ENCODE peak calls at places on chromosome 11, in seven cellular contexts. One of them, this sample, is unnamed.

GRCh38 chr11:118882489-118882888 is 1.2 kb upstream of the CXCR5 start:
- DNase-seq in DMS153: no peak
- DNase-seq in naive B cell: no peak
- DNase-seq in activated T-helper 1 cell treated with anti-CD3 and anti-CD28 coated beads, Interleukin-12 subunit alpha, Interleukin-12 subunit beta, Interleukin-2, Interleukin-4 antibody, amounts not matched to agents 30 ng/mL and 10 ng/mL and 1 ng/mL, durations not matched to agents 14 hours and 24 hours and 36 hours: no peak
- DNase-seq in amygdala: no peak
- DNase-seq in ACHN: no peak
- DNase-seq in activated CD4-positive, alpha-beta T cell treated with anti-CD3 and anti-CD28 coated beads, Interleukin-2, amount 10 ng/mL, durations not matched to agents 7 days and 5 days: no peak
- DNase-seq in this sample: no peak

GRCh38 chr11:131858495-131858894 is 488.1 kb downstream of the NTM start:
- DNase-seq in DMS153: no peak
- DNase-seq in naive B cell: no peak
- DNase-seq in activated T-helper 1 cell treated with anti-CD3 and anti-CD28 coated beads, Interleukin-12 subunit alpha, Interleukin-12 subunit beta, Interleukin-2, Interleukin-4 antibody, amounts not matched to agents 30 ng/mL and 10 ng/mL and 1 ng/mL, durations not matched to agents 14 hours and 24 hours and 36 hours: no peak
- DNase-seq in amygdala: no peak
- DNase-seq in ACHN: no peak
- DNase-seq in activated CD4-positive, alpha-beta T cell treated with anti-CD3 and anti-CD28 coated beads, Interleukin-2, amount 10 ng/mL, durations not matched to agents 7 days and 5 days: no peak
- DNase-seq in this sample: no peak

GRCh38 chr11:68798221-68798813 is 43.4 kb downstream of the CPT1A start:
- DNase-seq in DMS153: no peak
- DNase-seq in naive B cell: peak; percentile 15
- DNase-seq in activated T-helper 1 cell treated with anti-CD3 and anti-CD28 coated beads, Interleukin-12 subunit alpha, Interleukin-12 subunit beta, Interleukin-2, Interleukin-4 antibody, amounts not matched to agents 30 ng/mL and 10 ng/mL and 1 ng/mL, durations not matched to agents 14 hours and 24 hours and 36 hours: peak; percentile 6
- DNase-seq in amygdala: no peak
- DNase-seq in ACHN: peak; percentile 5
- DNase-seq in activated CD4-positive, alpha-beta T cell treated with anti-CD3 and anti-CD28 coated beads, Interleukin-2, amount 10 ng/mL, durations not matched to agents 7 days and 5 days: peak; percentile 39
- DNase-seq in this sample: peak; percentile 39

GRCh38 chr11:8908099-8908498 is 2.9 kb upstream of the AKIP1 start:
- DNase-seq in DMS153: no peak
- DNase-seq in naive B cell: no peak
- DNase-seq in activated T-helper 1 cell treated with anti-CD3 and anti-CD28 coated beads, Interleukin-12 subunit alpha, Interleukin-12 subunit beta, Interleukin-2, Interleukin-4 antibody, amounts not matched to agents 30 ng/mL and 10 ng/mL and 1 ng/mL, durations not matched to agents 14 hours and 24 hours and 36 hours: no peak
- DNase-seq in amygdala: no peak
- DNase-seq in ACHN: no peak
- DNase-seq in activated CD4-positive, alpha-beta T cell treated with anti-CD3 and anti-CD28 coated beads, Interleukin-2, amount 10 ng/mL, durations not matched to agents 7 days and 5 days: no peak
- DNase-seq in this sample: no peak

GRCh38 chr11:43214471-43214870 is 97.3 kb upstream of the API5 start:
- DNase-seq in DMS153: no peak
- DNase-seq in naive B cell: no peak
- DNase-seq in activated T-helper 1 cell treated with anti-CD3 and anti-CD28 coated beads, Interleukin-12 subunit alpha, Interleukin-12 subunit beta, Interleukin-2, Interleukin-4 antibody, amounts not matched to agents 30 ng/mL and 10 ng/mL and 1 ng/mL, durations not matched to agents 14 hours and 24 hours and 36 hours: no peak
- DNase-seq in amygdala: no peak
- DNase-seq in ACHN: no peak
- DNase-seq in activated CD4-positive, alpha-beta T cell treated with anti-CD3 and anti-CD28 coated beads, Interleukin-2, amount 10 ng/mL, durations not matched to agents 7 days and 5 days: no peak
- DNase-seq in this sample: no peak

GRCh38 chr11:28245131-28245530 is 136.9 kb downstream of the METTL15 start:
- DNase-seq in DMS153: no peak
- DNase-seq in naive B cell: no peak
- DNase-seq in activated T-helper 1 cell treated with anti-CD3 and anti-CD28 coated beads, Interleukin-12 subunit alpha, Interleukin-12 subunit beta, Interleukin-2, Interleukin-4 antibody, amounts not matched to agents 30 ng/mL and 10 ng/mL and 1 ng/mL, durations not matched to agents 14 hours and 24 hours and 36 hours: no peak
- DNase-seq in amygdala: no peak
- DNase-seq in ACHN: no peak
- DNase-seq in activated CD4-positive, alpha-beta T cell treated with anti-CD3 and anti-CD28 coated beads, Interleukin-2, amount 10 ng/mL, durations not matched to agents 7 days and 5 days: no peak
- DNase-seq in this sample: no peak

GRCh38 chr11:29507381-29507780 is 509.4 kb downstream of the KCNA4 start:
- DNase-seq in DMS153: no peak
- DNase-seq in naive B cell: no peak
- DNase-seq in activated T-helper 1 cell treated with anti-CD3 and anti-CD28 coated beads, Interleukin-12 subunit alpha, Interleukin-12 subunit beta, Interleukin-2, Interleukin-4 antibody, amounts not matched to agents 30 ng/mL and 10 ng/mL and 1 ng/mL, durations not matched to agents 14 hours and 24 hours and 36 hours: no peak
- DNase-seq in amygdala: no peak
- DNase-seq in ACHN: no peak
- DNase-seq in activated CD4-positive, alpha-beta T cell treated with anti-CD3 and anti-CD28 coated beads, Interleukin-2, amount 10 ng/mL, durations not matched to agents 7 days and 5 days: no peak
- DNase-seq in this sample: no peak

GRCh38 chr11:6621711-6622211 is 2.5 kb upstream of the TPP1 start:
- DNase-seq in DMS153: no peak
- DNase-seq in naive B cell: no peak
- DNase-seq in activated T-helper 1 cell treated with anti-CD3 and anti-CD28 coated beads, Interleukin-12 subunit alpha, Interleukin-12 subunit beta, Interleukin-2, Interleukin-4 antibody, amounts not matched to agents 30 ng/mL and 10 ng/mL and 1 ng/mL, durations not matched to agents 14 hours and 24 hours and 36 hours: no peak
- DNase-seq in amygdala: no peak
- DNase-seq in ACHN: no peak
- DNase-seq in activated CD4-positive, alpha-beta T cell treated with anti-CD3 and anti-CD28 coated beads, Interleukin-2, amount 10 ng/mL, durations not matched to agents 7 days and 5 days: no peak
- DNase-seq in this sample: no peak

GRCh38 chr11:73225851-73226250 is 7.8 kb downstream of the P2RY2 start:
- DNase-seq in DMS153: no peak
- DNase-seq in naive B cell: no peak
- DNase-seq in activated T-helper 1 cell treated with anti-CD3 and anti-CD28 coated beads, Interleukin-12 subunit alpha, Interleukin-12 subunit beta, Interleukin-2, Interleukin-4 antibody, amounts not matched to agents 30 ng/mL and 10 ng/mL and 1 ng/mL, durations not matched to agents 14 hours and 24 hours and 36 hours: no peak
- DNase-seq in amygdala: no peak
- DNase-seq in ACHN: no peak
- DNase-seq in activated CD4-positive, alpha-beta T cell treated with anti-CD3 and anti-CD28 coated beads, Interleukin-2, amount 10 ng/mL, durations not matched to agents 7 days and 5 days: no peak
- DNase-seq in this sample: no peak

GRCh38 chr11:128116447-128117240 is 470.7 kb downstream of the ETS1 start:
- DNase-seq in DMS153: peak; percentile 33
- DNase-seq in naive B cell: no peak
- DNase-seq in activated T-helper 1 cell treated with anti-CD3 and anti-CD28 coated beads, Interleukin-12 subunit alpha, Interleukin-12 subunit beta, Interleukin-2, Interleukin-4 antibody, amounts not matched to agents 30 ng/mL and 10 ng/mL and 1 ng/mL, durations not matched to agents 14 hours and 24 hours and 36 hours: no peak
- DNase-seq in amygdala: no peak
- DNase-seq in ACHN: no peak
- DNase-seq in activated CD4-positive, alpha-beta T cell treated with anti-CD3 and anti-CD28 coated beads, Interleukin-2, amount 10 ng/mL, durations not matched to agents 7 days and 5 days: no peak
- DNase-seq in this sample: no peak

GRCh38 chr11:2672553-2673249 is 27.1 kb downstream of the KCNQ1OT1 start:
- DNase-seq in DMS153: no peak
- DNase-seq in naive B cell: no peak
- DNase-seq in activated T-helper 1 cell treated with anti-CD3 and anti-CD28 coated beads, Interleukin-12 subunit alpha, Interleukin-12 subunit beta, Interleukin-2, Interleukin-4 antibody, amounts not matched to agents 30 ng/mL and 10 ng/mL and 1 ng/mL, durations not matched to agents 14 hours and 24 hours and 36 hours: no peak
- DNase-seq in amygdala: no peak
- DNase-seq in ACHN: no peak
- DNase-seq in activated CD4-positive, alpha-beta T cell treated with anti-CD3 and anti-CD28 coated beads, Interleukin-2, amount 10 ng/mL, durations not matched to agents 7 days and 5 days: no peak
- DNase-seq in this sample: no peak

GRCh38 chr11:77046060-77046501 is 11.9 kb downstream of the B3GNT6 start:
- DNase-seq in DMS153: no peak
- DNase-seq in naive B cell: peak; percentile 36
- DNase-seq in activated T-helper 1 cell treated with anti-CD3 and anti-CD28 coated beads, Interleukin-12 subunit alpha, Interleukin-12 subunit beta, Interleukin-2, Interleukin-4 antibody, amounts not matched to agents 30 ng/mL and 10 ng/mL and 1 ng/mL, durations not matched to agents 14 hours and 24 hours and 36 hours: peak; percentile 33
- DNase-seq in amygdala: no peak
- DNase-seq in ACHN: peak; percentile 42
- DNase-seq in activated CD4-positive, alpha-beta T cell treated with anti-CD3 and anti-CD28 coated beads, Interleukin-2, amount 10 ng/mL, durations not matched to agents 7 days and 5 days: peak; percentile 61
- DNase-seq in this sample: no peak

GRCh38 chr11:65262381-65262680 is 569 bp downstream of the POLA2 start:
- DNase-seq in DMS153: no peak
- DNase-seq in naive B cell: no peak
- DNase-seq in activated T-helper 1 cell treated with anti-CD3 and anti-CD28 coated beads, Interleukin-12 subunit alpha, Interleukin-12 subunit beta, Interleukin-2, Interleukin-4 antibody, amounts not matched to agents 30 ng/mL and 10 ng/mL and 1 ng/mL, durations not matched to agents 14 hours and 24 hours and 36 hours: no peak
- DNase-seq in amygdala: no peak
- DNase-seq in ACHN: peak; percentile 47
- DNase-seq in activated CD4-positive, alpha-beta T cell treated with anti-CD3 and anti-CD28 coated beads, Interleukin-2, amount 10 ng/mL, durations not matched to agents 7 days and 5 days: peak; percentile 62
- DNase-seq in this sample: peak; percentile 61

GRCh38 chr11:64355078-64355940 is 3.7 kb upstream of the RPS6KA4 start:
- DNase-seq in DMS153: peak; percentile 76
- DNase-seq in naive B cell: peak; percentile 52
- DNase-seq in activated T-helper 1 cell treated with anti-CD3 and anti-CD28 coated beads, Interleukin-12 subunit alpha, Interleukin-12 subunit beta, Interleukin-2, Interleukin-4 antibody, amounts not matched to agents 30 ng/mL and 10 ng/mL and 1 ng/mL, durations not matched to agents 14 hours and 24 hours and 36 hours: no peak
- DNase-seq in amygdala: peak; percentile 73
- DNase-seq in ACHN: peak; percentile 86
- DNase-seq in activated CD4-positive, alpha-beta T cell treated with anti-CD3 and anti-CD28 coated beads, Interleukin-2, amount 10 ng/mL, durations not matched to agents 7 days and 5 days: peak; percentile 49
- DNase-seq in this sample: peak; percentile 46

GRCh38 chr11:92826597-92826996 is 142.9 kb upstream of the MTNR1B start:
- DNase-seq in DMS153: no peak
- DNase-seq in naive B cell: no peak
- DNase-seq in activated T-helper 1 cell treated with anti-CD3 and anti-CD28 coated beads, Interleukin-12 subunit alpha, Interleukin-12 subunit beta, Interleukin-2, Interleukin-4 antibody, amounts not matched to agents 30 ng/mL and 10 ng/mL and 1 ng/mL, durations not matched to agents 14 hours and 24 hours and 36 hours: no peak
- DNase-seq in amygdala: no peak
- DNase-seq in ACHN: no peak
- DNase-seq in activated CD4-positive, alpha-beta T cell treated with anti-CD3 and anti-CD28 coated beads, Interleukin-2, amount 10 ng/mL, durations not matched to agents 7 days and 5 days: no peak
- DNase-seq in this sample: peak; percentile 32

GRCh38 chr11:44112083-44112865 is 16.8 kb downstream of the EXT2 start:
- DNase-seq in DMS153: no peak
- DNase-seq in naive B cell: no peak
- DNase-seq in activated T-helper 1 cell treated with anti-CD3 and anti-CD28 coated beads, Interleukin-12 subunit alpha, Interleukin-12 subunit beta, Interleukin-2, Interleukin-4 antibody, amounts not matched to agents 30 ng/mL and 10 ng/mL and 1 ng/mL, durations not matched to agents 14 hours and 24 hours and 36 hours: no peak
- DNase-seq in amygdala: peak; percentile 16
- DNase-seq in ACHN: no peak
- DNase-seq in activated CD4-positive, alpha-beta T cell treated with anti-CD3 and anti-CD28 coated beads, Interleukin-2, amount 10 ng/mL, durations not matched to agents 7 days and 5 days: no peak
- DNase-seq in this sample: no peak

GRCh38 chr11:83663984-83664383 is 377.8 kb upstream of the CCDC90B start:
- DNase-seq in DMS153: no peak
- DNase-seq in naive B cell: no peak
- DNase-seq in activated T-helper 1 cell treated with anti-CD3 and anti-CD28 coated beads, Interleukin-12 subunit alpha, Interleukin-12 subunit beta, Interleukin-2, Interleukin-4 antibody, amounts not matched to agents 30 ng/mL and 10 ng/mL and 1 ng/mL, durations not matched to agents 14 hours and 24 hours and 36 hours: no peak
- DNase-seq in amygdala: no peak
- DNase-seq in ACHN: no peak
- DNase-seq in activated CD4-positive, alpha-beta T cell treated with anti-CD3 and anti-CD28 coated beads, Interleukin-2, amount 10 ng/mL, durations not matched to agents 7 days and 5 days: no peak
- DNase-seq in this sample: no peak

GRCh38 chr11:59212744-59213573 is at the start of gene MPEG1:
- DNase-seq in DMS153: no peak
- DNase-seq in naive B cell: peak; percentile 78
- DNase-seq in activated T-helper 1 cell treated with anti-CD3 and anti-CD28 coated beads, Interleukin-12 subunit alpha, Interleukin-12 subunit beta, Interleukin-2, Interleukin-4 antibody, amounts not matched to agents 30 ng/mL and 10 ng/mL and 1 ng/mL, durations not matched to agents 14 hours and 24 hours and 36 hours: no peak
- DNase-seq in amygdala: no peak
- DNase-seq in ACHN: no peak
- DNase-seq in activated CD4-positive, alpha-beta T cell treated with anti-CD3 and anti-CD28 coated beads, Interleukin-2, amount 10 ng/mL, durations not matched to agents 7 days and 5 days: no peak
- DNase-seq in this sample: no peak

GRCh38 chr11:120298461-120298860 is 26.6 kb upstream of the TLCD5 start:
- DNase-seq in DMS153: no peak
- DNase-seq in naive B cell: no peak
- DNase-seq in activated T-helper 1 cell treated with anti-CD3 and anti-CD28 coated beads, Interleukin-12 subunit alpha, Interleukin-12 subunit beta, Interleukin-2, Interleukin-4 antibody, amounts not matched to agents 30 ng/mL and 10 ng/mL and 1 ng/mL, durations not matched to agents 14 hours and 24 hours and 36 hours: no peak
- DNase-seq in amygdala: no peak
- DNase-seq in ACHN: no peak
- DNase-seq in activated CD4-positive, alpha-beta T cell treated with anti-CD3 and anti-CD28 coated beads, Interleukin-2, amount 10 ng/mL, durations not matched to agents 7 days and 5 days: no peak
- DNase-seq in this sample: no peak

This sample was measured in DND-41.